ENCODE peak calls at places on chromosomes 12 and 14, in ten cellular contexts. Z is central memory CD8-positive, alpha-beta T cell; S is NCI-H774; U is tibial artery; E is NCI-H2081 treated with DMSO at 0.1 percent for 48 hours; W is NCI-H1092; V is stimulated activated CD4-positive, alpha-beta T cell treated with anti-CD3 and anti-CD28 coated beads, TNF-alpha, amount 100 ng/mL, for 48 hours; H is stomach; M is GOT3; Y is NCI-H460. D is an unnamed sample.

GRCh38 chr14:96536807-96537206 is 34.6 kb downstream of the PAPOLA start:
- DNase-seq in Z (no peak), S (no peak), U (no peak), E (no peak), W (no peak), V (no peak), H (no peak), M (no peak), Y (no peak), D (no peak)

GRCh38 chr14:68522510-68523325 is 270.1 kb downstream of the ZFP36L1 start:
- DNase-seq in Z (no peak), S (no peak), U (no peak), E (no peak), W (no peak), V (no peak), H (no peak), M (no peak), Y (no peak), D (no peak)

GRCh38 chr14:100890451-100890850 is 13.1 kb downstream of the RTL1 start:
- DNase-seq in Z (no peak), S (no peak), U (no peak), E (no peak), W (no peak), V (no peak), H (peak; percentile 7), M (no peak), Y (no peak), D (no peak)

GRCh38 chr12:57135939-57136338 is 7.7 kb downstream of the LRP1 start:
- DNase-seq in Z (no peak), S (no peak), U (no peak), E (no peak), W (no peak), V (no peak), H (no peak), M (no peak), Y (no peak), D (no peak)

GRCh38 chr14:76870146-76870545 is 43.9 kb downstream of the LRRC74A start:
- DNase-seq in Z (no peak), S (no peak), U (no peak), E (no peak), W (no peak), V (no peak), H (no peak), M (no peak), Y (no peak), D (no peak)

GRCh38 chr14:102831163-102831804 is 54.0 kb downstream of the TRAF3 start:
- DNase-seq in Z (no peak), S (no peak), U (no peak), E (no peak), W (no peak), V (no peak), H (no peak), M (no peak), Y (no peak), D (no peak)

GRCh38 chr14:71739273-71739990 is 192.8 kb upstream of the RGS6 start:
- DNase-seq in Z (no peak), S (no peak), U (no peak), E (no peak), W (no peak), V (no peak), H (no peak), M (no peak), Y (no peak), D (no peak)

GRCh38 chr12:128543493-128543892 is 276.5 kb downstream of the TMEM132C start:
- DNase-seq in Z (no peak), S (no peak), U (no peak), E (no peak), W (no peak), V (no peak), H (no peak), M (no peak), Y (no peak), D (no peak)

GRCh38 chr12:632102-632696 is 31.0 kb downstream of the NINJ2 start:
- DNase-seq in Z (no peak), S (peak; percentile 17), U (peak; percentile 25), E (no peak), W (no peak), V (no peak), H (peak; percentile 42), M (no peak), Y (peak; percentile 66), D (peak; percentile 63)

GRCh38 chr12:122847921-122848421 is 12.7 kb downstream of the HIP1R start:
- DNase-seq in Z (no peak), S (no peak), U (no peak), E (no peak), W (no peak), V (no peak), H (no peak), M (no peak), Y (no peak), D (no peak)

GRCh38 chr14:104827173-104828055 is 26.5 kb downstream of the ZBTB42 start:
- DNase-seq in Z (peak; percentile 31), S (peak; percentile 2), U (peak; percentile 37), E (no peak), W (no peak), V (no peak), H (peak; percentile 43), M (no peak), Y (peak; percentile 50), D (peak; percentile 64)

GRCh38 chr12:47946413-47947107 is 16.8 kb upstream of the TMEM106C start:
- DNase-seq in Z (no peak), S (no peak), U (no peak), E (no peak), W (no peak), V (no peak), H (no peak), M (no peak), Y (no peak), D (no peak)

GRCh38 chr14:100739306-100739705 is 12.6 kb downstream of the DLK1 start:
- DNase-seq in Z (no peak), S (no peak), U (no peak), E (no peak), W (no peak), V (no peak), H (no peak), M (no peak), Y (no peak), D (no peak)

GRCh38 chr14:80260649-80261048 is 49.3 kb upstream of the DIO2 start:
- DNase-seq in Z (no peak), S (no peak), U (no peak), E (no peak), W (no peak), V (no peak), H (no peak), M (no peak), Y (no peak), D (no peak)

GRCh38 chr14:56173360-56173922 is 55.2 kb downstream of the PELI2 start:
- DNase-seq in Z (no peak), S (no peak), U (no peak), E (no peak), W (no peak), V (no peak), H (no peak), M (no peak), Y (no peak), D (no peak)

GRCh38 chr14:85565862-85566296 is 35.9 kb downstream of the FLRT2 start:
- DNase-seq in Z (no peak), S (no peak), U (no peak), E (no peak), W (no peak), V (no peak), H (no peak), M (no peak), Y (no peak), D (peak; percentile 79)

GRCh38 chr12:20434993-20435392 is 66.7 kb downstream of the PDE3A start:
- DNase-seq in Z (no peak), S (no peak), U (no peak), E (no peak), W (no peak), V (no peak), H (no peak), M (no peak), Y (no peak), D (no peak)

GRCh38 chr12:52418576-52419110 is 12.5 kb upstream of the KRT82 start:
- DNase-seq in Z (no peak), S (no peak), U (no peak), E (no peak), W (no peak), V (no peak), H (no peak), M (no peak), Y (no peak), D (no peak)

GRCh38 chr14:63435838-63436237 is 107.3 kb downstream of the PPP2R5E start:
- DNase-seq in Z (no peak), S (no peak), U (peak; percentile 90), E (no peak), W (no peak), V (no peak), H (peak; percentile 72), M (no peak), Y (no peak), D (no peak)

D was measured in COLO829.